ENCODE peak calls at places on chromosomes 4 and X, in four cellular contexts. M, W, J and S are unnamed samples.

GRCh38 chrX:152635941-152636340 is 1.8 kb upstream of the GABRQ start:
- DNase-seq in W (no peak), M (peak), J (peak), S (no peak)

GRCh38 chr4:54165438-54165837 is 63.7 kb upstream of the PDGFRA start:
- DNase-seq in J (no peak), M (no peak), W (no peak), S (no peak)

GRCh38 chrX:10648608-10649007 is 28.2 kb upstream of the MID1 start:
- DNase-seq in J (peak), M (no peak), W (no peak), S (no peak)

GRCh38 chr4:126479709-126480108 is 1153.0 kb upstream of the INTU start:
- DNase-seq in M (no peak), W (peak), J (no peak), S (no peak)

GRCh38 chrX:9171841-9172240 is 137.9 kb upstream of the FAM9B start:
- DNase-seq in J (no peak), M (no peak), W (no peak), S (no peak)

GRCh38 chrX:87805829-87806490 is 288.4 kb downstream of the KLHL4 start:
- DNase-seq in M (no peak), J (no peak), W (no peak), S (no peak)

GRCh38 chr4:110640608-110641007 is 17.7 kb upstream of the PITX2 start:
- DNase-seq in M (no peak), J (no peak), W (no peak), S (no peak)

GRCh38 chrX:70016513-70016912 is 33.2 kb downstream of the AWAT2 start:
- DNase-seq in M (no peak), W (no peak), J (no peak), S (no peak)

GRCh38 chr4:72216539-72217277 is 184.9 kb downstream of the NPFFR2 start:
- DNase-seq in W (no peak), J (no peak), M (no peak), S (no peak)

GRCh38 chr4:54840992-54841768 is 183.4 kb downstream of the KIT start:
- DNase-seq in J (peak), W (no peak), M (peak), S (no peak)

GRCh38 chrX:56783996-56784620 is 55.1 kb downstream of the NBDY start:
- DNase-seq in M (no peak), W (no peak), J (no peak), S (no peak)

GRCh38 chr4:185868983-185869938 is 57.3 kb upstream of the SORBS2 start:
- DNase-seq in J (no peak), W (no peak), M (no peak), S (no peak)

GRCh38 chr4:109436504-109436903 is 2.9 kb downstream of the SEC24B start:
- DNase-seq in J (no peak), M (no peak), W (no peak), S (no peak)

GRCh38 chrX:53616921-53617320 is 69.6 kb downstream of the HUWE1 start:
- DNase-seq in J (no peak), M (no peak), W (no peak), S (no peak)

GRCh38 chr4:5256416-5256815 is 205.1 kb downstream of the STK32B start:
- DNase-seq in W (no peak), M (no peak), J (no peak), S (no peak)

GRCh38 chr4:121876976-121877773 is 6.9 kb upstream of the BBS7 start:
- DNase-seq in W (no peak), M (no peak), J (no peak), S (no peak)

GRCh38 chrX:41705042-41705441 is 16.3 kb downstream of the GPR34 start:
- DNase-seq in M (no peak), J (no peak), W (no peak), S (no peak)

GRCh38 chrX:39475372-39475771 is 622.4 kb downstream of the BCOR start:
- DNase-seq in M (peak), J (no peak), W (no peak), S (no peak)

GRCh38 chr4:95248713-95249401 is 299.9 kb downstream of the UNC5C start:
- DNase-seq in J (no peak), M (no peak), W (no peak), S (no peak)

GRCh38 chrX:52271212-52271611 is 86.5 kb downstream of the MAGED4 start:
- DNase-seq in J (no peak), M (peak), W (peak), S (no peak)

GRCh38 chr4:5128569-5128968 is 77.3 kb downstream of the STK32B start:
- DNase-seq in W (no peak), M (no peak), J (no peak), S (no peak)

GRCh38 chr4:140088317-140088967 is 65.5 kb downstream of the MAML3 start:
- DNase-seq in W (no peak), M (no peak), J (no peak), S (no peak)

GRCh38 chr4:34181891-34182290 is 2062.4 kb downstream of the ARAP2 start:
- DNase-seq in M (no peak), J (no peak), W (no peak), S (no peak)

GRCh38 chr4:24622435-24622834 is 38.1 kb upstream of the DHX15 start:
- DNase-seq in J (no peak), M (no peak), W (no peak), S (no peak)

GRCh38 chr4:159216834-159217233 is 114.0 kb downstream of the RAPGEF2 start:
- DNase-seq in W (no peak), J (no peak), M (no peak), S (no peak)

GRCh38 chr4:151649461-151649860 is 111.3 kb downstream of the GATB start:
- DNase-seq in M (peak), W (no peak), J (no peak), S (no peak)

GRCh38 chrX:21487832-21488231 is 113.6 kb downstream of the CNKSR2 start:
- DNase-seq in W (no peak), M (no peak), J (no peak), S (no peak)

DNA sequence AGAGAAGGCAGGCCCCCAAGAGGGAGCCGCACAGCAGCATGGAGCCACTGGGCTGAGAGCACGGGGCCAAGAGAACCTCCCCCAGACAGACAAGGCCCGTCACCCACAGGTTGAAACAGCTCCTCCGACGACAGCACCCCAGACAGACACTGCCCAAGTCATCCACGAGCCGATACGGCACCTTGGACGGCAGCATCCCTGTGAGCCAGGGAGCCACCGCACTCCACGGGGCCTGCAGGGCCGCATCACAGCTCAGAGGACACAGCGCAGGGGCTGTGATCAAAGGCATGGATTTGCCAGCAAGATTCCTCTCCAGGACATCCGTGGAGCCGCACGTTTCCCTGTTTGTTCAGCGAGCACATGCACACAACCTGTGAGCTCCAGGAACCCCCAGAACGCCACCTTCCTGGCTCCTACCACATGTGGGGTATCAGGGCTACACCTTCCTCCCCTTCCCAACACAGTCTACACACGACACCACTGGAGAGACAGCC is 3.9 kb downstream of the CTBP1 start:
- DNase-seq in W (no peak), M (no peak), J (no peak), S (no peak)
- TF ChIP-seq NRF1 in W (no peak), M (no peak), J (no peak), S (no peak)

DNA sequence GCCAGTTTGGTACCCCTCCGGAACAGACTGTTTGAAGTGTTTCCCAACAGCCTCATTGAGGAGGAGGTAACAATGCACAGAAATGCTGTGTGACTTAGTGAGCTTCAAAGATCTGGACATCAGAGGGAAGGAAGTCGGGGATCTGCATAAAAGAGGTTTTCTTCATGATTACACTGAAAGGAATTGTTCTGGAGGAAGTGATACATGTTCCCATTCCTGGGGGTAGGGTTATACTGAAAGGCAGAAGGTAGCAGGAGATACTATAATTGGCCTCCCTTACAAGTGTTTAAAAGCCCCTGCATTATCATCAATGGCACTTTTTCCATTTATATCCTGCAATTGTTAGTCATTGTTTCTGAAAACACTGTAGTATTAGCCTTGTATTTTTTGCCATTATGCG is 94.0 kb upstream of the DKK2 start:
- DNase-seq in J (no peak), W (no peak), M (no peak), S (no peak)
- TF ChIP-seq NRF1 in J (no peak), W (no peak), M (no peak), S (no peak)

DNA sequence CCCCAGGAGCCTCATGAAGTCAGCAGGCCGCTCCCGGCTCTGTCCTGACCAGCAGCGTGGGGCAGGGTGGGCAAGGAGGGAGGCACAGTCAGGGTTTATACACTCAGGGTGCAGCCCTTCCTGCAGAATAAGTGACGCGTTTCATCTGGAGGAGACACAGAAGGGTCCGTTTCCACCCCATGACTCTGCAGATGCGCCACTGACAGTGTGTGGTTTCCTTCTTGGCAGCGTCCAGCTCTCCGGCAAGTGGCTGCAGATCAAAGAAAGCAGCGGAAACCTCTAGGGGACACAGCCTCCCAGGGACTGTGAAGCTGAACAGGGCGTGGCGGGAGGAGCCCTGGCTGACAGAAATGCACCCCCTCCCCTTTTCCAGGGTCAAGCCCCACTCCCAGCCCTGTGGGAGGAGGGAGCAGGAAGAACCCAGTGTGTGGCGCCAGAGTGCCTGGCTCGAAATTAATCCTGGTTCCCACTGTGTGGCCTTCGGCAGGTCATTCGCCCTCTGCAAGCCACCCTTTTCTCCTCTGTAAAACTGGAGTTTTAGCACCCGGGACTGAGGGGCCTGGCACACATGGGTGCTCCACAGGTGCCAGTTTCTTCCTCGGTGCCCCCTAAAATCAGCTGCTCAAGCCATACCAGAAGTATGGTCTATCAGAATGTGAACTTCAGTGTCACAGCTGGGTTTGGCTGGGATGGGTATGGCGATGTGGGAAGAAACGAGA is 17.3 kb upstream of the TBC1D14 start:
- DNase-seq in J (no peak), W (no peak), M (peak), S (no peak)
- TF ChIP-seq NRF1 in J (no peak), W (no peak), M (peak), S (no peak)

GRCh38 chr4:107094976-107095375 is 58.9 kb upstream of the DKK2 start:
- DNase-seq in W (no peak), M (no peak), J (no peak), S (no peak)
- TF ChIP-seq NRF1 in W (no peak), M (no peak), J (no peak), S (no peak)

GRCh38 chr4:65668201-65669007 is 1.9 kb downstream of the EPHA5 start:
- DNase-seq in M (no peak), W (no peak), J (peak), S (no peak)
- TF ChIP-seq NRF1 in M (no peak), W (no peak), J (no peak), S (no peak)